ENCODE peak calls at places on chromosomes 6 and 20, in eight cellular contexts. O is fibroblast of lung, H is heart left ventricle, J is sigmoid colon, C is ovary, V is OCI-LY7, D is HCT116, Q is psoas muscle. L is an unnamed sample.

GRCh38 chr6:15359335-15359862 is 113.5 kb downstream of the JARID2 start:
- DNase-seq in Q (no peak), D (no peak), V (no peak), H (no peak), J (no peak), O (no peak), C (no peak), L (no peak)

GRCh38 chr6:56104591-56104990 is 142.8 kb downstream of the COL21A1 start:
- DNase-seq in J (no peak), Q (no peak), V (no peak), C (no peak), O (no peak), H (no peak), D (no peak), L (no peak)

GRCh38 chr6:119109654-119110325 is 31.3 kb upstream of the FAM184A start:
- DNase-seq in H (no peak), D (no peak), Q (no peak), J (no peak), C (no peak), V (no peak), O (no peak), L (no peak)

GRCh38 chr6:27672113-27672799 is 199.4 kb upstream of the ZNF184 start:
- DNase-seq in Q (no peak), V (no peak), J (no peak), C (peak), D (peak), O (peak), H (no peak), L (no peak)

GRCh38 chr20:11917663-11918062 is at the start of gene BTBD3:
- DNase-seq in D (no peak), C (no peak), O (peak), H (peak), Q (peak), V (no peak), J (peak), L (peak)

GRCh38 chr6:11317885-11318771 is 85.7 kb upstream of the NEDD9 start:
- DNase-seq in J (peak), O (peak), V (no peak), H (peak), D (peak), C (peak), Q (peak), L (peak)

GRCh38 chr6:146258206-146258605 is 229.3 kb downstream of the GRM1 start:
- DNase-seq in D (no peak), Q (no peak), O (no peak), C (no peak), H (no peak), V (no peak), J (no peak), L (no peak)

GRCh38 chr6:116405663-116406329 is 35.0 kb downstream of the DSE start:
- DNase-seq in C (no peak), D (peak), J (no peak), O (peak), V (peak), Q (no peak), H (no peak), L (no peak)

GRCh38 chr6:144797881-144798589 is 512.9 kb downstream of the UTRN start:
- DNase-seq in V (no peak), H (no peak), C (no peak), J (no peak), Q (no peak), O (peak), D (peak), L (no peak)

GRCh38 chr6:56246941-56247653 is at the start of gene COL21A1:
- DNase-seq in C (peak), O (peak), V (no peak), H (peak), J (peak), D (no peak), Q (peak), L (no peak)

GRCh38 chr6:151071295-151071694 is 168.5 kb upstream of the AKAP12 start:
- DNase-seq in D (no peak), H (peak), J (peak), V (no peak), C (peak), Q (no peak), O (peak), L (no peak)

GRCh38 chr20:13546497-13547131 is 92.1 kb downstream of the TASP1 start:
- DNase-seq in J (peak), Q (peak), O (peak), V (peak), D (peak), C (peak), H (peak), L (peak)

GRCh38 chr6:147217840-147218404 is 13.7 kb downstream of the STXBP5 start:
- DNase-seq in D (no peak), V (no peak), Q (no peak), J (no peak), H (no peak), C (no peak), O (no peak), L (no peak)

GRCh38 chr20:8265588-8265987 is 133.5 kb downstream of the PLCB1 start:
- DNase-seq in C (no peak), D (no peak), O (no peak), Q (no peak), H (no peak), V (no peak), J (no peak), L (no peak)

GRCh38 chr20:17843246-17844132 is 125.1 kb downstream of the SNX5 start:
- DNase-seq in C (peak), H (peak), D (peak), Q (no peak), V (peak), J (peak), O (peak), L (no peak)

GRCh38 chr20:63708301-63709148 is 686 bp downstream of the ZGPAT start:
- DNase-seq in D (no peak), C (peak), H (no peak), O (no peak), Q (peak), V (no peak), J (peak), L (no peak)

GRCh38 chr20:62325172-62325905 is 22.5 kb downstream of the ADRM1 start:
- DNase-seq in O (no peak), V (no peak), J (no peak), D (no peak), Q (no peak), H (no peak), C (no peak), L (no peak)

GRCh38 chr20:23320317-23320716 is 30.3 kb upstream of the NXT1 start:
- DNase-seq in Q (no peak), O (no peak), V (no peak), H (no peak), J (no peak), C (no peak), D (peak), L (no peak)

GRCh38 chr6:72864799-72865198 is 242.9 kb downstream of the KCNQ5 start:
- DNase-seq in H (no peak), J (no peak), C (no peak), O (no peak), V (no peak), D (no peak), Q (no peak), L (no peak)

GRCh38 chr6:4666886-4667513 is 109.2 kb upstream of the CDYL start:
- DNase-seq in C (no peak), Q (no peak), D (no peak), O (no peak), J (no peak), V (no peak), H (no peak), L (no peak)

GRCh38 chr20:9912858-9913434 is 74.1 kb upstream of the PAK5 start:
- DNase-seq in O (peak), J (no peak), D (peak), V (peak), C (peak), H (peak), Q (no peak), L (peak)

GRCh38 chr20:62405108-62405980 is 1.7 kb downstream of the CABLES2 start:
- DNase-seq in Q (peak), D (no peak), O (peak), V (no peak), H (peak), C (peak), J (peak), L (peak)

GRCh38 chr6:168979254-168979653 is 274.4 kb downstream of the THBS2 start:
- DNase-seq in O (no peak), V (no peak), H (no peak), D (no peak), J (no peak), Q (no peak), C (no peak), L (no peak)

GRCh38 chr6:40714576-40715500 is 127.7 kb upstream of the LRFN2 start:
- DNase-seq in V (no peak), O (no peak), J (no peak), H (no peak), Q (no peak), C (no peak), D (no peak), L (no peak)

GRCh38 chr6:89984926-89985743 is 90.9 kb downstream of the GJA10 start:
- DNase-seq in D (no peak), C (no peak), O (peak), V (no peak), J (peak), Q (peak), H (peak), L (peak)

GRCh38 chr6:40152196-40152595 is 217.9 kb upstream of the MOCS1 start:
- DNase-seq in Q (no peak), H (no peak), O (no peak), D (no peak), V (no peak), J (no peak), C (no peak), L (no peak)

GRCh38 chr20:32327087-32327681 is 30.9 kb upstream of the ASXL1 start:
- DNase-seq in V (no peak), H (peak), C (no peak), Q (no peak), J (no peak), O (peak), D (no peak), L (no peak)

GRCh38 chr6:52389626-52390360 is 27.8 kb downstream of the PAQR8 start:
- DNase-seq in D (peak), Q (peak), J (no peak), V (peak), H (peak), O (peak), C (no peak), L (peak)
- H3K27ac ChIP-seq in D (peak), Q (no peak), J (peak), V (no peak), H (no peak), O (no peak), C (no peak), L (peak)

GRCh38 chr20:825710-826421 is 7.6 kb upstream of the FAM110A start:
- DNase-seq in O (no peak), D (no peak), H (no peak), Q (no peak), J (peak), V (no peak), C (no peak), L (no peak)
- H3K27ac ChIP-seq in O (no peak), D (no peak), H (no peak), Q (peak), J (no peak), V (no peak), C (no peak), L (no peak)

DNA sequence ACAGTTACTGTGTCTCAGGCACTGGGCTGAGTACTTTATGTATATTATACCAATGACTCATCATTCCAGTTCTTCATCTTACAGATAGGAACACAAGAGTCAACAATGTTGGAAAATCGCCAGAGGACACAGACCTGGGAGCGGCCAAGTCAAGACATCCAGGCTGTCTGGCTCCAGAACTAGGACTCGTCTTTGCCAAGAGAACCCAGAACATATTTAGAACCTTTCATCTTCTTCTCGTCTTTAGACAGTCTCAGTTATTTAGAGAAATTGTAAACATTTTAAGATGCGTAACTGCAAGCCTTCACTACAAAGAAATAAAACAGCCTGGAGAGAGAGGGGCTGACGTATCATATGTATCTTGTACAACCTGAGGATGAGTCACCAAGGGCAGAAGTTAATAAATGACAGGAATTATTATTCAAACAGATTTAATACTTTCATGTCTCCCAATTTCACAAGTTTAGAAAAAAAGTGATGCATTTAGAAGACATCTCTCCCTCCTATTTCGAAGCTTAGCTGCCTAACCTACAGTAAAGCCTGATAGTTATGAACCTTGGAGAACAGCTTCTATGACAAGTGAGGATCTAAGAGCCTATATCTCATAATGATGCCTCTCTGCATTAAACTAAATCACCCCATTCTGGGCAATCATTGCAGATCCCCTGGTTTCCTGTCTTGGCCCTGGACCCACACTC is 43.4 kb downstream of the SLC22A3 start:
- DNase-seq in H (no peak), V (no peak), O (peak), C (no peak), Q (no peak), J (peak), D (peak), L (no peak)
- H3K27ac ChIP-seq in H (no peak), V (no peak), O (no peak), C (no peak), Q (peak), J (peak), D (no peak), L (no peak)

GRCh38 chr6:33694977-33695376 is 16.5 kb downstream of the UQCC2 start:
- DNase-seq in V (no peak), H (no peak), J (no peak), Q (no peak), O (no peak), C (no peak), D (no peak), L (no peak)

GRCh38 chr6:33694401-33694931 is 17.0 kb downstream of the UQCC2 start:
- DNase-seq in O (peak), H (peak), V (no peak), C (no peak), Q (peak), J (no peak), D (no peak), L (no peak)

GRCh38 chr6:33696076-33696475 is 15.4 kb downstream of the UQCC2 start:
- DNase-seq in H (no peak), V (no peak), D (no peak), J (no peak), O (no peak), Q (peak), C (no peak), L (no peak)

GRCh38 chr6:33696538-33697518 is 14.7 kb downstream of the UQCC2 start:
- DNase-seq in J (no peak), Q (peak), V (peak), H (peak), D (no peak), O (peak), C (peak), L (no peak)

DNA sequence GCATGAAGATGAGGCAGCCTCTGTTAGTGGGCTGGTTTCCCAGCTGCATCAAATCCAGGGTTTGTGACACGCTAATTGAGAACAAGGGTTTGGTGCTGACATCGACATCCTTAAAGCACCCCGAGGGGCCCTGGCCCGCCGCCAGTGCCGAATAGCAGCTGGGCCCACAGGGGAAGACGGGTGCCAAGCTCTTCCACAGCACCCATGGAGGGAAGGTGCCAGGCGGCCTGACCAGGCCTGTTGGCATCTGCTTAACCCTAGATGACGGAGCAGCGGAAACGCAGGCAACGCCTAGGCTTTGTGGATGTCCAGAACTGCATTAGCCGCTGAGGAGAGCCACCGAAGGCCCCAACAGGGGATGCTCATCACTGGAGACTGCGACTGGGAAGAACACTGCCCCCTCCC is 16.0 kb downstream of the UQCC2 start:
- DNase-seq in C (no peak), V (no peak), O (no peak), H (no peak), Q (peak), J (no peak), D (no peak), L (no peak)
- H3K27ac ChIP-seq in C (peak), V (no peak), O (no peak), H (peak), Q (peak), J (no peak), D (no peak), L (peak)

GRCh38 chr6:24836116-24836515 is 37.4 kb upstream of the ARMH2 start:
- DNase-seq in Q (no peak), D (no peak), J (no peak), H (no peak), V (no peak), O (no peak), C (no peak), L (no peak)
- H3K27ac ChIP-seq in Q (no peak), D (no peak), J (no peak), H (peak), V (no peak), O (no peak), C (no peak), L (peak)

GRCh38 chr6:142413111-142413510 is 111.3 kb downstream of the ADGRG6 start:
- DNase-seq in C (no peak), D (no peak), O (no peak), Q (no peak), H (no peak), J (no peak), V (no peak), L (no peak)
- H3K27ac ChIP-seq in C (no peak), D (peak), O (peak), Q (no peak), H (no peak), J (no peak), V (no peak), L (no peak)

L was measured in dorsolateral prefrontal cortex.